ENCODE peak calls at places on chromosome 3, in seven cellular contexts. G, Z, H, T, F, I and P are unnamed samples. For H3K4me1, the result is how much of the 10 kb centered on the place peaks cover.

GRCh38 chr3:11576453-11576852 is 67.3 kb downstream of the VGLL4 start:
- DNase-seq in H (no peak), T (no peak), G (no peak), I (no peak), Z (no peak), F (no peak), P (no peak)

GRCh38 chr3:60594025-60594424 is 657.2 kb downstream of the FHIT start:
- DNase-seq in Z (peak), G (no peak), T (no peak), H (no peak), I (no peak), F (peak), P (peak)

GRCh38 chr3:190446492-190447301 is 3.0 kb downstream of the TMEM207 start:
- DNase-seq in G (no peak), F (no peak), I (no peak), Z (peak), T (no peak), H (peak), P (no peak)

GRCh38 chr3:42490243-42490642 is 12.2 kb upstream of the VIPR1 start:
- DNase-seq in G (peak), Z (peak), T (peak), I (peak), F (peak), H (peak), P (no peak)

GRCh38 chr3:169147246-169148008 is 516.1 kb downstream of the MECOM start:
- DNase-seq in F (peak), I (no peak), T (peak), H (peak), Z (peak), G (peak), P (no peak)

GRCh38 chr3:10667269-10667668 is 148.8 kb upstream of the SLC6A11 start:
- DNase-seq in H (no peak), I (peak), T (no peak), F (no peak), G (no peak), Z (no peak), P (no peak)

GRCh38 chr3:159978353-159978752 is 10.3 kb upstream of the IL12A start:
- DNase-seq in F (no peak), Z (peak), H (no peak), T (no peak), I (no peak), G (peak), P (no peak)

GRCh38 chr3:42123012-42123581 is 31.9 kb downstream of the TRAK1 start:
- DNase-seq in F (no peak), H (peak), I (peak), G (no peak), Z (no peak), T (no peak), P (no peak)

GRCh38 chr3:193548406-193548805 is 6.3 kb downstream of the ATP13A4 start:
- DNase-seq in G (no peak), H (no peak), I (no peak), T (no peak), Z (no peak), F (no peak), P (no peak)

GRCh38 chr3:23779841-23780240 is 25.9 kb upstream of the UBE2E1 start:
- DNase-seq in T (no peak), H (no peak), Z (no peak), F (no peak), I (no peak), G (no peak), P (no peak)

GRCh38 chr3:8970971-8971589 is 7.8 kb upstream of the RAD18 start:
- DNase-seq in Z (peak), I (no peak), F (no peak), H (peak), G (peak), T (no peak), P (no peak)

GRCh38 chr3:162136136-162136535 is 639.5 kb downstream of the OTOL1 start:
- DNase-seq in F (no peak), T (no peak), I (no peak), H (no peak), Z (no peak), G (no peak), P (no peak)

GRCh38 chr3:117101697-117102096 is 392.1 kb downstream of the TUSC7 start:
- DNase-seq in G (no peak), F (no peak), Z (no peak), T (no peak), I (no peak), H (no peak), P (no peak)

GRCh38 chr3:5347486-5347885 is 160.0 kb downstream of the EDEM1 start:
- DNase-seq in T (no peak), G (no peak), Z (no peak), H (no peak), F (no peak), I (no peak), P (no peak)

GRCh38 chr3:147369231-147369630 is 37.1 kb downstream of the ZIC4 start:
- DNase-seq in H (no peak), F (no peak), I (no peak), G (no peak), T (no peak), Z (no peak), P (no peak)

GRCh38 chr3:29557186-29557585 is 276.3 kb downstream of the RBMS3 start:
- DNase-seq in I (no peak), T (no peak), F (no peak), G (no peak), H (no peak), Z (peak), P (no peak)

GRCh38 chr3:192063570-192063969 is 602.6 kb downstream of the PYDC2 start:
- DNase-seq in I (peak), H (peak), F (peak), Z (peak), G (peak), T (peak), P (no peak)

DNA sequence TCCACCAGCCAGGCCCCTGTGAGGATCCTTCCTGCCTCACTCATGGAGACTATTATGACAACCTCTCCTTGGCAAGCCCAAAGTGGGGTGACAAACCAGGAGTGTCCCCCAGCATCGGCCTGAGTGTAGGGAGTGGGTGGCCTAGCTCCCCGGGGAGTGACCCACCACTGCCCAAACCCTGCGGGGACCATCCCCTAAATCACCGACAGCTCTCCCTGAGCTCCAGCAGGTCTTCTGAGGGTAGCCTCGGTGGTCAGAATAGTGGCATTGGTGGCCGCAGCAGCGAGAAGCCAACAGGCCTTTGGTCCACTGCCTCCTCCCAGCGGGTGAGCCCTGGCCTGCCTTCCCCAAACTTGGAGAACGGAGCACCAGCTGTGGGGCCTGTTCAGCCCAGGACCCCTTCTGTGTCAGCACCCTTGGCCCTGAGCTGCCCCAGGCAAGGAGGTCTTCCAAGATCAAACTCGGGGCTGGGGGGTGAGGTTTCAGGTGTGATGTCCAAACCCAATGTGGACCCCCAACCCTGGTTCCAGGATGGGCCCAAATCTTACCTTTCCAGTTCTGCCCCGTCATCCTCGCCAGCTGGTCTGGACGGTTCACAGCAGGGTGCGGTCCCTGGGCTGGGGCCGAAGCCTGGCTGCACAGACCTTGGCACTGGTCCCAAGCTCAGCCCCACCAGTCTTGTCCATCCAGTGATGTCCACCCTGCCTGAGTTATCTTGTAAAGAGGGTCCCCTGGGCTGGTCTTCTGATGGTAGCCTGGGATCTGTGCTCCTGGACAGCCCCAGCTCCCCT is 1.0 kb downstream of the LIMD1 start:
- DNase-seq in H (no peak), I (no peak), Z (no peak), T (no peak), F (no peak), G (no peak), P (no peak)
- H3K9ac ChIP-seq in H (peak), I (peak), Z (peak), T (no peak), F (peak), G (peak), P (peak)

GRCh38 chr3:18513091-18513490 is 88.0 kb upstream of the SATB1 start:
- DNase-seq in I (no peak), T (no peak), Z (no peak), H (no peak), F (no peak), G (no peak), P (no peak)
- H3K4me1 ChIP-seq in I (under half), T (under half), Z (under half), H (under half), F (under half), G (under half), P (under half)

DNA sequence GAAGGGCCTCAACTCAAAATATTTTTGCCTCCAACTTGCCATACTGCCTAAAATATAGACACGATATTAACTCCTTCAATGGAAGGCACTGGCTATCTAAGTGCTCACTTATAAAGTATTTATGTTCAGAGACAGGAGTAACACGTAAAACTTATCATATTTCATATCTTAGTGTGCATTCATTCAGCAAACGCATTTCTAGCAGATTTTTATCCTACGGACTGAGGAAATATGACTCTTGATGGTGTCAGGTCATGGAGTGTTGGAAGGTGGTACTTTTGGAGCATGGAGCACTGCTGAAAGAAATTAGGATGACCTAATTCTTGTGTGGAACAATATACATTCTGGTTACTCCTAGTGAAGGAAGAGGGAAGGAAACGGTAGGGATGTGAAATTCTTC is 43.8 kb upstream of the LEKR1 start:
- DNase-seq in H (no peak), F (no peak), Z (no peak), I (no peak), G (no peak), T (no peak), P (no peak)
- H3K9ac ChIP-seq in H (no peak), F (peak), Z (no peak), I (no peak), G (no peak), T (no peak), P (peak)

GRCh38 chr3:83092521-83093221 is 1331.2 kb upstream of the GBE1 start:
- DNase-seq in I (no peak), F (no peak), H (no peak), G (no peak), T (no peak), Z (no peak), P (no peak)
- H3K4me1 ChIP-seq in I (under half), F (under half), H (under half), G (under half), T (under half), Z (under half), P (under half)

GRCh38 chr3:52086461-52086860 is 30.1 kb upstream of the DUSP7 start:
- DNase-seq in H (no peak), Z (no peak), I (no peak), T (no peak), F (no peak), G (no peak), P (no peak)

GRCh38 chr3:52086939-52087675 is 30.7 kb upstream of the DUSP7 start:
- DNase-seq in I (no peak), T (no peak), G (no peak), Z (no peak), F (peak), H (no peak), P (no peak)

GRCh38 chr3:52085883-52086282 is 29.5 kb upstream of the DUSP7 start:
- DNase-seq in H (no peak), G (no peak), F (no peak), I (no peak), Z (no peak), T (no peak), P (no peak)

GRCh38 chr3:52088445-52089367 is 32.3 kb upstream of the DUSP7 start:
- DNase-seq in G (no peak), I (no peak), Z (peak), H (no peak), F (peak), T (no peak), P (no peak)

DNA sequence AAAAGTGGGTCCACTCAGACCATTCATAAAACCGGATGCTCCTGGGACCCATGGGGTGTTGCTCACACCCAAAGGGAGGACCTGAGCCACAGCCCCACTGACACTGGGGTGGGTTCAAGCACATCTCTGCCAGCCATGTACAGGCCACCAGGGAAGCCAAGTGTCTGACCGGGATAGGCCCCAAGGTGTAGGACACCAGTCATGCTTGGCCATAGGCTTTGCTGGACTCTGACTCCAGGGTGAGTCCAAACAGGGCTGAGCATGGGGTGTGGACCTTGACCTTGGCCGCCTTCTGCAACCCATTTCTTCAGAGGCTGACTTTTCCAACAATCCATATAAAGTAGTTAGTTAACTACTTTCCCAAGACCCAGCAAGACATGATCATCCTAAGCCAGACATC is 31.4 kb upstream of the DUSP7 start:
- DNase-seq in G (no peak), I (no peak), H (no peak), T (no peak), F (no peak), Z (no peak), P (no peak)
- H3K9ac ChIP-seq in G (no peak), I (no peak), H (no peak), T (no peak), F (no peak), Z (peak), P (no peak)